ENCODE peak calls at places on chromosome 9, in seven cellular contexts. One of them, this sample, is unnamed.
A peak's percentile ranks its signal among the peaks of the same experiment; 100 is the strongest.

GRCh38 chr9:100697339-100697738 is 119.5 kb downstream of the CAVIN4 start:
- DNase-seq in tibial nerve: no peak
- DNase-seq in fibroblast of lung: no peak
- DNase-seq in PC-9: no peak
- DNase-seq in CD8-positive, alpha-beta T cell: no peak
- DNase-seq in kidney: no peak
- DNase-seq in heart left ventricle: no peak
- DNase-seq in this sample: no peak

GRCh38 chr9:27292646-27293045 is 4.3 kb downstream of the EQTN start:
- DNase-seq in tibial nerve: peak; percentile 15
- DNase-seq in fibroblast of lung: peak; percentile 1
- DNase-seq in PC-9: no peak
- DNase-seq in CD8-positive, alpha-beta T cell: no peak
- DNase-seq in kidney: no peak
- DNase-seq in heart left ventricle: no peak
- DNase-seq in this sample: no peak

GRCh38 chr9:90916147-90916734 is 114.6 kb downstream of the SYK start:
- DNase-seq in tibial nerve: no peak
- DNase-seq in fibroblast of lung: no peak
- DNase-seq in PC-9: no peak
- DNase-seq in CD8-positive, alpha-beta T cell: no peak
- DNase-seq in kidney: no peak
- DNase-seq in heart left ventricle: no peak
- DNase-seq in this sample: no peak

GRCh38 chr9:114484854-114485443 is 20.3 kb downstream of the WHRN start:
- DNase-seq in tibial nerve: no peak
- DNase-seq in fibroblast of lung: peak; percentile 81
- DNase-seq in PC-9: peak; percentile 90
- DNase-seq in CD8-positive, alpha-beta T cell: peak; percentile 44
- DNase-seq in kidney: no peak
- DNase-seq in heart left ventricle: no peak
- DNase-seq in this sample: peak; percentile 7

GRCh38 chr9:6243746-6244145 is 28.1 kb downstream of the IL33 start:
- DNase-seq in tibial nerve: no peak
- DNase-seq in fibroblast of lung: peak; percentile 70
- DNase-seq in PC-9: no peak
- DNase-seq in CD8-positive, alpha-beta T cell: no peak
- DNase-seq in kidney: no peak
- DNase-seq in heart left ventricle: no peak
- DNase-seq in this sample: no peak

GRCh38 chr9:14351206-14351605 is 37.3 kb upstream of the NFIB start:
- DNase-seq in tibial nerve: no peak
- DNase-seq in fibroblast of lung: no peak
- DNase-seq in PC-9: no peak
- DNase-seq in CD8-positive, alpha-beta T cell: no peak
- DNase-seq in kidney: no peak
- DNase-seq in heart left ventricle: peak; percentile 82
- DNase-seq in this sample: no peak

GRCh38 chr9:136264046-136264802 is 18.6 kb upstream of the QSOX2 start:
- DNase-seq in tibial nerve: no peak
- DNase-seq in fibroblast of lung: no peak
- DNase-seq in PC-9: no peak
- DNase-seq in CD8-positive, alpha-beta T cell: no peak
- DNase-seq in kidney: peak; percentile 61
- DNase-seq in heart left ventricle: no peak
- DNase-seq in this sample: no peak

GRCh38 chr9:34512131-34513078 is 10.4 kb downstream of the ENHO start:
- DNase-seq in tibial nerve: no peak
- DNase-seq in fibroblast of lung: no peak
- DNase-seq in PC-9: no peak
- DNase-seq in CD8-positive, alpha-beta T cell: no peak
- DNase-seq in kidney: no peak
- DNase-seq in heart left ventricle: no peak
- DNase-seq in this sample: no peak

GRCh38 chr9:132094314-132094791 is 14.7 kb upstream of the MED27 start:
- DNase-seq in tibial nerve: no peak
- DNase-seq in fibroblast of lung: peak; percentile 89
- DNase-seq in PC-9: peak; percentile 63
- DNase-seq in CD8-positive, alpha-beta T cell: no peak
- DNase-seq in kidney: no peak
- DNase-seq in heart left ventricle: no peak
- DNase-seq in this sample: no peak

GRCh38 chr9:101432171-101432570 is 3.4 kb downstream of the ALDOB start:
- DNase-seq in tibial nerve: no peak
- DNase-seq in fibroblast of lung: no peak
- DNase-seq in PC-9: no peak
- DNase-seq in CD8-positive, alpha-beta T cell: no peak
- DNase-seq in kidney: no peak
- DNase-seq in heart left ventricle: no peak
- DNase-seq in this sample: no peak

GRCh38 chr9:35811364-35812024 is 568 bp downstream of the SPAG8 start:
- DNase-seq in tibial nerve: no peak
- DNase-seq in fibroblast of lung: peak; percentile 7
- DNase-seq in PC-9: no peak
- DNase-seq in CD8-positive, alpha-beta T cell: no peak
- DNase-seq in kidney: no peak
- DNase-seq in heart left ventricle: peak; percentile 55
- DNase-seq in this sample: no peak

GRCh38 chr9:124414612-124415011 is 630 bp downstream of the PSMB7 start:
- DNase-seq in tibial nerve: no peak
- DNase-seq in fibroblast of lung: no peak
- DNase-seq in PC-9: no peak
- DNase-seq in CD8-positive, alpha-beta T cell: no peak
- DNase-seq in kidney: no peak
- DNase-seq in heart left ventricle: no peak
- DNase-seq in this sample: no peak

GRCh38 chr9:88387035-88387732 is 1.1 kb upstream of the SPIN1 start:
- DNase-seq in tibial nerve: no peak
- DNase-seq in fibroblast of lung: peak; percentile 65
- DNase-seq in PC-9: peak; percentile 59
- DNase-seq in CD8-positive, alpha-beta T cell: peak; percentile 35
- DNase-seq in kidney: peak; percentile 79
- DNase-seq in heart left ventricle: peak; percentile 37
- DNase-seq in this sample: peak; percentile 79

GRCh38 chr9:135110416-135110815 is 22.9 kb downstream of the OLFM1 start:
- DNase-seq in tibial nerve: no peak
- DNase-seq in fibroblast of lung: no peak
- DNase-seq in PC-9: no peak
- DNase-seq in CD8-positive, alpha-beta T cell: no peak
- DNase-seq in kidney: no peak
- DNase-seq in heart left ventricle: no peak
- DNase-seq in this sample: no peak

GRCh38 chr9:114216081-114216480 is 60.7 kb downstream of the COL27A1 start:
- DNase-seq in tibial nerve: no peak
- DNase-seq in fibroblast of lung: peak; percentile 49
- DNase-seq in PC-9: no peak
- DNase-seq in CD8-positive, alpha-beta T cell: no peak
- DNase-seq in kidney: no peak
- DNase-seq in heart left ventricle: peak; percentile 70
- DNase-seq in this sample: no peak

GRCh38 chr9:4297795-4298254 is 2.0 kb downstream of the GLIS3 start:
- DNase-seq in tibial nerve: peak; percentile 16
- DNase-seq in fibroblast of lung: peak; percentile 70
- DNase-seq in PC-9: peak; percentile 50
- DNase-seq in CD8-positive, alpha-beta T cell: peak; percentile 39
- DNase-seq in kidney: peak; percentile 91
- DNase-seq in heart left ventricle: peak; percentile 72
- DNase-seq in this sample: peak; percentile 76

GRCh38 chr9:107710552-107710951 is 221.0 kb upstream of the KLF4 start:
- DNase-seq in tibial nerve: no peak
- DNase-seq in fibroblast of lung: no peak
- DNase-seq in PC-9: no peak
- DNase-seq in CD8-positive, alpha-beta T cell: no peak
- DNase-seq in kidney: no peak
- DNase-seq in heart left ventricle: no peak
- DNase-seq in this sample: no peak

GRCh38 chr9:121784706-121785426 is 133.4 kb downstream of the DAB2IP start:
- DNase-seq in tibial nerve: no peak
- DNase-seq in fibroblast of lung: no peak
- DNase-seq in PC-9: no peak
- DNase-seq in CD8-positive, alpha-beta T cell: no peak
- DNase-seq in kidney: peak; percentile 66
- DNase-seq in heart left ventricle: no peak
- DNase-seq in this sample: no peak

GRCh38 chr9:133784731-133785561 is 46.8 kb upstream of the SARDH start:
- DNase-seq in tibial nerve: no peak
- DNase-seq in fibroblast of lung: no peak
- DNase-seq in PC-9: no peak
- DNase-seq in CD8-positive, alpha-beta T cell: no peak
- DNase-seq in kidney: peak; percentile 43
- DNase-seq in heart left ventricle: peak; percentile 13
- DNase-seq in this sample: peak; percentile 43

GRCh38 chr9:76677481-76678055 is 86.7 kb upstream of the PCA3 start:
- DNase-seq in tibial nerve: no peak
- DNase-seq in fibroblast of lung: peak; percentile 85
- DNase-seq in PC-9: no peak
- DNase-seq in CD8-positive, alpha-beta T cell: no peak
- DNase-seq in kidney: no peak
- DNase-seq in heart left ventricle: no peak
- DNase-seq in this sample: no peak

GRCh38 chr9:135359764-135360163 is 119.8 kb upstream of the PPP1R26 start:
- DNase-seq in tibial nerve: no peak
- DNase-seq in fibroblast of lung: no peak
- DNase-seq in PC-9: no peak
- DNase-seq in CD8-positive, alpha-beta T cell: no peak
- DNase-seq in kidney: no peak
- DNase-seq in heart left ventricle: no peak
- DNase-seq in this sample: no peak

GRCh38 chr9:16282718-16283117 is 587.8 kb downstream of the BNC2 start:
- DNase-seq in tibial nerve: no peak
- DNase-seq in fibroblast of lung: no peak
- DNase-seq in PC-9: no peak
- DNase-seq in CD8-positive, alpha-beta T cell: no peak
- DNase-seq in kidney: no peak
- DNase-seq in heart left ventricle: no peak
- DNase-seq in this sample: no peak
- H3K4me1 ChIP-seq in tibial nerve: no peaks in the 10 kb centered on the region
- H3K4me1 ChIP-seq in fibroblast of lung: no peaks in the 10 kb centered on the region
- H3K4me1 ChIP-seq in PC-9: peaks cover 17% of the 10 kb centered on the region
- H3K4me1 ChIP-seq in CD8-positive, alpha-beta T cell: no peaks in the 10 kb centered on the region
- H3K4me1 ChIP-seq in kidney: peaks cover 26% of the 10 kb centered on the region
- H3K4me1 ChIP-seq in heart left ventricle: no peaks in the 10 kb centered on the region
- H3K4me1 ChIP-seq in this sample: no peaks in the 10 kb centered on the region

DNA sequence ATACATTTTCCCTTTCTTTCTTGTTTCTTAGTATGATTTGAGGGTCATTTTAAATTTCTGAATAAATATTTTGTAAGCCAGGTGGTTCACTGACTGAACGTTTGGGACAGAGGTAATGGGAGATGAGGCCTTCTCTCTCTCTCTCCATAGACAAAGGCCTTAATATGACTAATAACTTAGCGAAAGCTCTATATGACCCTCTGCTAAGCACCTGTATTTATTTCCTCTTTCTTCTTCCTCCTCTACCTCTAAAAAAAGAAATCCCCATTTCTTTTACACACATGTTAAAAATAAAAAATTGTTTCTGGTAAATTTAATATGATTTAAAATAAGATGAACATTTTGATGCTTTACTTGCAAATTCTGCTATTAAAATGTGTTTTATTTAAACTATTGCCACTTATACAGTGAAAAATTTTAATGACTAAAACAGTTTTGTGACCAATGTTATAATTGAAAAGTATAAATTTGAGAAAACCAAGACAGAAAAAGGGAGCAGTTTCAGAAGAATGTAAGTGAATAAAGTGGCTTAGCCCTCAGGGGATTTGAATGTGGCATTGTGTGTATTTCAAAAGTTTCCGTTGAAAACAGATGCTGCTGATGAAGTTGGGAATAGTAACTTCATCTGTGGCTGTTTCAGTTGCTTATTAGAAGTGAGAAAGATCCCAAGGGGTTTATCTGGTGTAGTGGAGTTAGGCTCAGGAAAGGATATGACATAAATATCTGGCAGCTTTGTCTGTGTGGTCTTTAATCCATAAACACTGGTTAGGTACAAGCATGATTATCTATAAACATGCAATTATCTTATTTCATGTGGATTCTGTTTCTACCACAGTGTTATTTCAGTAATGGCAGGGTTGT is 128.6 kb upstream of the GRHPR start:
- DNase-seq in tibial nerve: no peak
- DNase-seq in fibroblast of lung: peak; percentile 17
- DNase-seq in PC-9: no peak
- DNase-seq in CD8-positive, alpha-beta T cell: no peak
- DNase-seq in kidney: no peak
- DNase-seq in heart left ventricle: no peak
- DNase-seq in this sample: no peak
- H3K4me3 ChIP-seq in tibial nerve: no peak overlapping the region
- H3K4me3 ChIP-seq in fibroblast of lung: no peak overlapping the region
- H3K4me3 ChIP-seq in PC-9: no peak overlapping the region
- H3K4me3 ChIP-seq in CD8-positive, alpha-beta T cell: no peak overlapping the region
- H3K4me3 ChIP-seq in kidney: no peak overlapping the region
- H3K4me3 ChIP-seq in heart left ventricle: no peak overlapping the region
- H3K4me3 ChIP-seq in this sample: no peak overlapping the region

DNA sequence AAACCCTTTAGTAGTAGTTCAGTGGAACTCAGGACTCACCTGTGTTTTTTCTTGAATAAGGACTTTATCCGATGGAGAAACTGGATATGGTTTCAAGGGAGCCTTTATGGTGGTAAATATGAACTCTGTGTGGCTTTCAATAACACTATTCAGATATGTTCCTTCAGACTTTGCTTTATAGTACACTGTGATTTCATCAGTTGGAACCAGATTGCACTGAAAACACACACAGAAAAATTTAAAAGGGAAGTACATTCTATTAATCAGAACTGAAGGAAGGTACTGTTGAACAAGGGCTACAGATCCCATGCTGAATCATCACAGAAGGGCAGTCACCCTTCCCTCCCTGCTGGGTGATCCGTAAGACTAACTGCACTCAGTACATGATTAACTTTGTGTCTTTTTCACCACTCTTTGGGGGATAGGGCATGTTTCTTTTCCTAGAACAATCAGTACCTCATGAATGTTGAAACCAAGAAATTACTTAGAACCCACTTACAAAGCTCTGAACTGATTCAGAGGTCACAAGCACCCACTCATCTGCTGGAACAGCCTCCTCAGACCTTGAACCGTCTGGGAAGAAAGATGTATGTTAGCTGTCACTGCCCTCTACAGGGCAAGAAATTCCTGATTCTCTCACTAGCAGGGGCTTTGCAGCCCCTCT is 51.2 kb downstream of the IARS1 start:
- DNase-seq in tibial nerve: no peak
- DNase-seq in fibroblast of lung: peak; percentile 82
- DNase-seq in PC-9: no peak
- DNase-seq in CD8-positive, alpha-beta T cell: no peak
- DNase-seq in kidney: no peak
- DNase-seq in heart left ventricle: no peak
- DNase-seq in this sample: no peak
- TF ChIP-seq CTCF in tibial nerve: peak; percentile 29
- TF ChIP-seq CTCF in fibroblast of lung: peak; percentile 61
- TF ChIP-seq CTCF in PC-9: peak; percentile 26
- TF ChIP-seq CTCF in CD8-positive, alpha-beta T cell: no peak
- TF ChIP-seq CTCF in kidney: peak; percentile 47
- TF ChIP-seq CTCF in heart left ventricle: peak; percentile 26
- TF ChIP-seq CTCF in this sample: no peak

DNA sequence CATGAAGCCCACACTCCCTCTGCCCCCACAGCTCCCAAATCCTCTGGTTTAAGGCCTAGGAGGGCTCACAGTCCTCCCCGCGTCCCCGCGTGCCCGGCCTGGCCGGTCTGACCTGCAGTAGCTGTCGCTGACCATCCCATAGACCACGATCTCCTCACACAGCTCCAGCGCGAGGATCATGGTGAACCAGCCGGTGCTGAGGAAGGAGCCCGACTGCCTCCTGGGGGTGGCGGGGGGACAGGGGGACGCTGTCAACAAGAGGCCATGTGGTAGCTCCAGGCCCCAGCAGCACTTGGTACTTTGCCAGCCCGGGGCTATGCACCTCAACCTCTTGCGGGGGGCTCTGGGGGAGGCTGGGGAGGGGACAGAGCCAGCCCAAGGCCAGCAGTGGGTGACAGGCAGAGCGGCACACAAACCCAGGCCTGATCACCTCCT is 7.0 kb downstream of the ST6GALNAC4 start:
- DNase-seq in tibial nerve: no peak
- DNase-seq in fibroblast of lung: no peak
- DNase-seq in PC-9: no peak
- DNase-seq in CD8-positive, alpha-beta T cell: no peak
- DNase-seq in kidney: peak; percentile 77
- DNase-seq in heart left ventricle: no peak
- DNase-seq in this sample: no peak
- H3K4me1 ChIP-seq in tibial nerve: peaks cover 24% of the 10 kb centered on the region
- H3K4me1 ChIP-seq in fibroblast of lung: peaks cover 12% of the 10 kb centered on the region
- H3K4me1 ChIP-seq in PC-9: peaks cover 3% of the 10 kb centered on the region
- H3K4me1 ChIP-seq in CD8-positive, alpha-beta T cell: peaks cover 28% of the 10 kb centered on the region
- H3K4me1 ChIP-seq in kidney: peaks cover 16% of the 10 kb centered on the region
- H3K4me1 ChIP-seq in heart left ventricle: peaks cover 17% of the 10 kb centered on the region
- H3K4me1 ChIP-seq in this sample: peaks cover 54% of the 10 kb centered on the region